ENCODE peak calls at places on chromosomes 12 and 14, in seven cellular contexts. I is A549, Q is right lobe of liver, Z is HCT116, X is body of pancreas, B is HepG2, T is GM12892. K is an unnamed sample.

GRCh38 chr12:41505001-41505400 is 316.9 kb downstream of the PDZRN4 start:
- DNase-seq in T (no peak), Q (no peak), B (no peak), X (no peak), I (no peak), Z (no peak), K (no peak)

GRCh38 chr14:59036134-59036533 is 152.3 kb upstream of the DAAM1 start:
- DNase-seq in T (no peak), B (no peak), Z (no peak), I (no peak), X (no peak), Q (no peak), K (no peak)

GRCh38 chr12:16788888-16789790 is 183.2 kb upstream of the LMO3 start:
- DNase-seq in Z (no peak), X (no peak), B (no peak), I (no peak), T (no peak), Q (no peak), K (no peak)

GRCh38 chr14:71243697-71244096 is 336.4 kb downstream of the PCNX1 start:
- DNase-seq in B (no peak), I (no peak), T (no peak), Q (no peak), Z (no peak), X (no peak), K (no peak)

GRCh38 chr12:56010112-56010570 is 10.7 kb upstream of the IKZF4 start:
- DNase-seq in Z (no peak), B (peak), Q (no peak), T (no peak), I (no peak), X (no peak), K (no peak)

GRCh38 chr14:56150645-56151345 is 32.6 kb downstream of the PELI2 start:
- DNase-seq in I (peak), Z (no peak), Q (no peak), B (no peak), X (no peak), T (no peak), K (no peak)

GRCh38 chr14:102849522-102850379 is 72.5 kb downstream of the TRAF3 start:
- DNase-seq in B (no peak), I (no peak), T (no peak), Z (no peak), X (no peak), Q (no peak), K (no peak)

GRCh38 chr14:52351561-52352491 is 37.7 kb downstream of the PTGER2 start:
- DNase-seq in B (no peak), I (peak), Q (no peak), X (no peak), Z (no peak), T (no peak), K (no peak)

GRCh38 chr12:42475055-42475454 is 114.5 kb downstream of the PRICKLE1 start:
- DNase-seq in T (no peak), B (no peak), I (no peak), Z (no peak), X (no peak), Q (no peak), K (no peak)

GRCh38 chr12:50563434-50563787 is 58.6 kb downstream of the DIP2B start:
- DNase-seq in Z (no peak), Q (no peak), T (no peak), I (no peak), B (no peak), X (no peak), K (no peak)

GRCh38 chr12:76879710-76880025 is 849 bp upstream of the CSRP2 start:
- DNase-seq in Q (no peak), I (no peak), T (no peak), X (no peak), Z (no peak), B (no peak), K (no peak)

GRCh38 chr12:76880156-76881023 is 1.6 kb upstream of the CSRP2 start:
- DNase-seq in B (peak), T (no peak), I (no peak), X (no peak), Q (no peak), Z (no peak), K (no peak)

GRCh38 chr12:76881152-76881551 is 2.3 kb upstream of the CSRP2 start:
- DNase-seq in X (no peak), I (no peak), Z (no peak), T (no peak), B (no peak), Q (no peak), K (no peak)

GRCh38 chr12:76878045-76878898 is 547 bp downstream of the CSRP2 start:
- DNase-seq in T (peak), B (peak), Z (peak), X (peak), I (peak), Q (peak), K (peak)

DNA sequence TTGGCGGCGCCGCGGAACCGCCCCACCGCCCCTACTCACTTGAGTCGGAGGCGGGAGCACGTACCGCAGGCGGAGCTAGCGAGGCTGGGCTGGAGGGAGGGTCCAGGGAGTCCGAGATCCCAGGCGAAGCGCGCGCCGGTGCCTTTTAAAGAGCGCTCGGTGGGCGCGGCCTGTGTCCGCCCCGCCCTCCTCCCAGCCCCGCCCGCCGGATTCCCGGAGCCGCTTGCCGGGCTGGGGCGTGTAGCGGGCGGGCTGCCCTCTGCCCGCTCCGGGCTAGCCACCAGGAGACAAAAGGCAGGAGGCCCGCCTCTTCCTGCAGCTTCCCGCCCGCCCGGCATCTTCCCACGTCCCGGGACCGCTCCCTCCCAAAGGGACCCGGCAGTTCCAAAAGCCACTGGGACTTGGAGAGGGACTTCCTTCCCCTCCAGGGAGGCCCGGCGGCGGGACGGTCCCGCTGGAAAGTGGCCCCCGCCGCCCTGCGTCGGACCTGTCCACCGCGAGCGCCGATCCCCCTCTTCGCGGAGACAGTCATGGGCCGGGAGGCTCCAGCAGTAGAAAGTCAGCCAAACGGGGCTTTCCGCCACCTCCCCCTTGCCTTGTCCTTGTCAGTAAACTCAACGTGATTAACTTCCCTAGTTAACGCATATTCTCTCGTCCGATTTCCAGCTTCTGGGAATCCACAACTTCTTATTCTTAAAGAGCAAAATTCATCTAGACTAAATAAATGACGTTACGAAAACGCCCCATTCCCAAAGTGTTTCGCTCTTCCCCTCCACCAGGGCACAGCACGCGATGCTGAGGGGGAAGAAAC is at the start of gene CSRP2:
- DNase-seq in Z (peak), Q (peak), X (peak), B (peak), T (peak), I (peak), K (peak)
- TF ChIP-seq POLR2A in Z (peak), Q (peak), X (peak), B (no peak), T (no peak), I (peak), K (no peak)

DNA sequence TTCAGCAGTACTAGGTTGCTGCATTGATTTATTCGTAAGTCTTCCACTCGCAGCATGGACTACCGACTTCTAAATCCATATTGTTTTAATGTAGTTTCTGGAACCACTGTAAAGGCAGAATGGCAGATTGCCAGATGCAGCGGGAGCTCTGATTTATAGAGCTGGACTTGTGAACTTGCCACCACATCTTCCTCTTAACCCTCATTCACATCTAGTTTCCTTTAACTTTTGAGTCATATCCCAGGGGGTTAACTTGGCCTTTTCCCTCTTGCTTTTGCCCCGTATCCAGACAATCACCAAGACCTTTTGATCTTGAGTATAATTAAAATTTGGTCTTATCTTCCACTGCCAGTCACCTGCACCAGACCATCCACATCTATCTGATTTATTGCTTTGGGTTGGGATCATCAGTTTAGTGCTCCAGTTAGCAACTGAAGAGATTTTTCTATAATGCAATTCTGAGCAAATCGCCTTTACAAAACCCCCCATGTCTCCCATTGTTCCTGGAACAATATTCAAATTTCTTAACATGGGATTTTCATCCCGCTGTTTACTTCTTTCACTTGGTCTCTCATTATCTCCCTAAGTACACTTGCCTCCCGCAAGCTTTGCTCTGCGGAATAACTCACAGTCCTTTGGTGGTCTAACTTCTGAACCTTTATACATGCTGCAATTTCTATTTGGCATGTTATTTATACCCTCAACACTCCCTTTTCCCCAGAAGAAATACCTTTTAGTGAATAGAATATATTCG is 130.5 kb downstream of the ACSS3 start:
- DNase-seq in I (no peak), Z (no peak), T (no peak), B (peak), Q (no peak), X (no peak), K (no peak)
- TF ChIP-seq POLR2A in I (no peak), Z (no peak), T (no peak), B (no peak), Q (no peak), X (no peak), K (no peak)

DNA sequence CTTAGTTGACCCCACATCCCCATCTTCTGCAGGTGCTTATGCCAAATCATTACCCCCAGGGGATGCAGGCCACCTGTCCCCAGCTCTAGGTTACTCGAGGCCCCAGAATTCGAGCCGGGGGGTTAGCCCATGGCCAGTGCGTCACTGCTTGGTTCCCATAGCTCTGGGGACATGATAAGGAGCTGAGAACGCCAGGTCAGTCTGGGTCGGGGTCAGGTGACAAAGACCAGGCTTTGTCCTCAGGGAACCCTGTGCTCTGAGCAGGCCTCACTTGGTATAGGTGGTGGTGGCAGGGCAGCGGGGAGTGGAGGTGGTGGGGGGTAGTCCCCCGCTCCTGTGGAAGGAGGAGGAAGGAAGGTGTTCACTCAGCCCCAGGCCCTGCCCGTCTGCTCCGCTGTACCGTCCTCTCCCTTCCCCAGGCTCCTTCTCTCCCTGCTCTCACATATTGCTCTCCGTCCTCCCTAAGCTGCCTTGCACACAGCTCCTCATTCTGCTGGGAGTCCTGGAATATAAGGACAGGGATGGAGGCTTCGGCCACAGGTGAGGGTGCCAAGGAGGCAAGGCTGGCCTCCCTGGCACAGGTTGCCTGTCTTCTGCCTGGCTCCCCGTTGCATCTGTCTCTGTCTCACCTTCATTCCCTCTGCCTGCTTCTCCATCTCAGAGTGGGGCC is 2.0 kb upstream of the MYH6 start:
- DNase-seq in Q (no peak), I (no peak), Z (no peak), X (no peak), T (no peak), B (no peak), K (no peak)
- TF ChIP-seq POLR2A in Q (no peak), I (no peak), Z (no peak), X (no peak), T (no peak), B (no peak), K (no peak)

DNA sequence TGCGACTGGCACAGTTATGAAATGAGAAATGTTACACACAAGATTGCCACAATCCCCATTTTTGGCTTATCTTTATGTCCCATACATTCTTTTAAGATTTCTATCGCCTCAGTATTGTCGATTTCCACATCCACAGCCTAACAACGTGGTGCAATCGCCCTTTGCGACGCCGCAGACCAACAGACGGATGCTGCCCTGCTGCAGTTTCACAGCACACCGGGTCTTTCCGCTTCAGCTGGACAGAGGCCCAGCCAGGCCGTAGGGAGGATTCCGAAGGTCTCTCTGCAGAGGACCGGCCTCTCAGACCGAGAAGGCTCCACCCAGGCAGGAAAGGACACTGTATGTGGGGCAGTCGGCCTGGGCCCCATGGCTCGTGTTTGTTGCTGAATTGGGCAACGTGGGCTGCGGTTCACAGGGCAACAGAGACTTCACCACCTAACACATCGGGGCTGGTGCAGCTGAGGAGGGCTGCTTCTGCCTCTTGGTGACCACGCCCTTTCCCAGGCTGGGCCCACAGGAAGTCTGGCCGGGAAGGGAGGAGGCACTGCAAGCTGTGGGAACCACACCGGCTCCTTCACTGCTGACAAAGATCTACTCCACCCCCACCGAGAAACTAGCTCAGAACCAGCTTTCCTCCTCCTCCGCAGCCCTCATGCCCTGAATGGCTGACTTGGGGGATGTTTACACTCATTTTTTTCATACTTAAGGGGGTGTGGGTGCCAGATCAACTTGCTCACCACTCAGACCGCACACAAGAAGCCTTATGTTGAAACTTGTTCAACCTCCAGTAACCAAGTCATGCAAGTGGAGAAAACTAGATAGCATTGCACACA is 32.9 kb upstream of the MDM1 start:
- DNase-seq in T (peak), Q (peak), I (peak), B (peak), X (peak), Z (peak), K (peak)
- TF ChIP-seq POLR2A in T (peak), Q (peak), I (peak), B (peak), X (peak), Z (peak), K (no peak)

GRCh38 chr12:109707470-109707821 is 6.2 kb upstream of the FAM222A start:
- DNase-seq in X (no peak), I (no peak), Q (no peak), B (peak), T (no peak), Z (no peak), K (no peak)

GRCh38 chr12:109704371-109705098 is 9.1 kb upstream of the FAM222A start:
- DNase-seq in B (no peak), T (no peak), Z (no peak), Q (no peak), I (no peak), X (no peak), K (no peak)

GRCh38 chr12:109705291-109705690 is 8.3 kb upstream of the FAM222A start:
- DNase-seq in Z (no peak), X (no peak), Q (no peak), T (no peak), B (no peak), I (no peak), K (no peak)

GRCh38 chr12:109706747-109707469 is 6.7 kb upstream of the FAM222A start:
- DNase-seq in I (no peak), X (peak), Q (peak), T (no peak), Z (no peak), B (peak), K (no peak)

DNA sequence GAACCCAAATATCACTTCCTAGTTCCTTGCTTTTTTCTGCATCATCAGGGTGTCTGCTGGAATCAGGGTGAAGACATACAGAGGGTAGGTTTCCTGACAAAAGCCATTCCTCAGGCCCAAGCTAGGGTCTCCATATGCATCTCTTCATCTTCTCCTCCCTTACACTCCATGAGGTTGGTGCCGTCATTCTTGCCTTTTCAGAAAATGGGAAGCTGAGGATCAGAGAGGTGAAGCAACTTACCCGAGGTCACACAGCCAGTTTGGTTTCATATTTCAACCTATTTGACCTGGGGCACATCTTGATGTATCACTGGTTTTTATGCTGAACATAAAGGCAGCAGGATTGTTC is 7.3 kb upstream of the FAM222A start:
- DNase-seq in Q (no peak), B (no peak), X (no peak), T (no peak), I (no peak), Z (no peak), K (no peak)
- TF ChIP-seq POLR2A in Q (no peak), B (no peak), X (no peak), T (no peak), I (no peak), Z (no peak), K (no peak)

GRCh38 chr14:93206793-93207467 is at the start of the genes GON7 and UBR7:
- DNase-seq in Q (peak), I (peak), B (peak), Z (peak), X (peak), T (peak), K (peak)
- TF ChIP-seq POLR2A in Q (peak), I (peak), B (peak), Z (peak), X (peak), T (peak), K (peak)

DNA sequence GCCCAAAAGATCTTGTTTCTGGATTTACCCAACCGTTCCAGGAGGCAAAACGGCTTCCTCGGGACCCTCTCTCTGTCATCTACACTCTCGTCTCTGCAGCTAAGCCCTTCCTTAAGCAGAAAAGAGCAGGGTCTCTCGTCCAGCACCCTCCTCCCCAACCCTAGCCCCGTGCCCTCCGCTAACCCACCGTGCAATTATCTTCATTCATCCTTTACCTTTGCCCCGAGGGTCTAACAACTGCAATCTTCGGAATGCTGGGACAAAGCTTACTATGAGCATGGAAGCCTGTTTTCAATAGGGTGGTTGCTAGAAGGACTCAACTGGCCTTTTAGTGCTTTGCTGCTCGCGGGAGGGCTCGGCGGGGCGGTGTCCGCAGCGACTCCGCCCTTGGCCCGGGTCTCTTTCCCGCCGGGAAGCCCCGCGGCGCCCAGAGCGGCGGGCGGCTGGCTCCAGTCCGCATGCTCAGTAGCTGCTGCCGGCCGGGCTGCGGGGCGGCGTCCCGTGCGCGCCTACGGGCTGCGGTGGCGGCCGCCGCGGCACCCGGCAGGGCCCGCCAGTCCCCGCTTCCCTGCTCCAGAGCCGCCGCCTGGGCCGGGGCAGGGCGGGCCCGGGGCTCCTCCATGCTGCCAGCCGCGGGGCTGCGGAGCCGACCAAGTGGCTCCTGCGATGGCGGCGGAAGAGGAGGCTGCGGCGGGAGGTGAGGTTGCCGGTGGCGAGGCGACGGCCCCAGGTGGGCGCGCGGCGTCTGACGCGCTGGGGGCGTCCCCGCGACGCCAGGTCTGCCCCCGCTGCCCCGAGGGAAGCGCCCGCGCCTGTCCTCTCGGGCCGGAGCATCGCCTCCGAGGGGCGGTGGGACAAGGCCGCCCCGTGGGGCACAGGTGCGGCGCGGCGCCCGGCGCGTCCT is at the start of gene BMAL2:
- DNase-seq in X (peak), Q (peak), T (peak), Z (no peak), I (peak), B (peak), K (peak)
- TF ChIP-seq POLR2A in X (no peak), Q (peak), T (peak), Z (peak), I (peak), B (no peak), K (no peak)

DNA sequence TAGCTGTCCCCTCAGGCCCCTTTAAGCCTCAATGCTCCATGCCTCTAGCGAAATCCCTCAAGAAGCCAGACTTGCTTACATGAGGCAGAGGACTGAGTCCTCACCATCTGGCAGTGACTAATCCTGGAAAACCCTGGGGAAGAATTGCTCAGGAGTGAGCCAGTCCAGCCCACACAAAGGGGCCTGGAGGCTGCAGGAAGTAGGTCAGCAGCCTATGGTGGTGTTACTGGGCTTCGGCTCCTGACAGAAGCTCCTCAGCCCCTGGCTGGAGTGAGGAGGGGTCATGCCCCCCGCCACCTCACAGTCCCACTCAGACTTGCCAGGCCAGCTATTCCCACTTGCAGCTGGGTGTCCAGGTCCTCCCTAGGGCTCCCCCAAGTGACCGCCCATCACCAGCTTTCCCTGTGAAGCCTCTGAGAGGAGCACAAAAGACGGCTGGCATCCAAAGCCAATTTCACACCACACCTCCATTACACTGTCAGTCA is 250.5 kb downstream of the DPF3 start:
- DNase-seq in T (no peak), Z (no peak), X (peak), I (peak), B (no peak), Q (no peak), K (no peak)
- TF ChIP-seq POLR2A in T (no peak), Z (no peak), X (no peak), I (no peak), B (no peak), Q (no peak), K (no peak)

GRCh38 chr12:57459055-57459749 is 383 bp upstream of the GLI1 start:
- DNase-seq in X (peak), Q (peak), T (peak), B (peak), Z (peak), I (peak), K (peak)
- TF ChIP-seq POLR2A in X (peak), Q (peak), T (peak), B (peak), Z (peak), I (peak), K (peak)

K was measured in GM12891.